ENCODE peak calls at places on chromosomes 12 and 14, in seven cellular contexts. One of them, this sample, is unnamed.

GRCh38 chr12:33671676-33672075 is 232.1 kb upstream of the SYT10 start:
- DNase-seq in body of pancreas: no peak
- DNase-seq in ovary: no peak
- DNase-seq in naive thymus-derived CD4-positive, alpha-beta T cell: no peak
- DNase-seq in breast epithelium: no peak
- DNase-seq in right cardiac atrium: no peak
- DNase-seq in GM12878: no peak
- DNase-seq in this sample: no peak

GRCh38 chr12:52189376-52190174 is 2.2 kb downstream of the KRT80 start:
- DNase-seq in ovary: no peak
- DNase-seq in body of pancreas: no peak
- DNase-seq in GM12878: no peak
- DNase-seq in breast epithelium: no peak
- DNase-seq in naive thymus-derived CD4-positive, alpha-beta T cell: no peak
- DNase-seq in right cardiac atrium: no peak
- DNase-seq in this sample: no peak

GRCh38 chr14:94066089-94066676 is 14.8 kb downstream of the DDX24 start:
- DNase-seq in body of pancreas: peak; percentile 69
- DNase-seq in right cardiac atrium: no peak
- DNase-seq in breast epithelium: no peak
- DNase-seq in GM12878: no peak
- DNase-seq in ovary: no peak
- DNase-seq in naive thymus-derived CD4-positive, alpha-beta T cell: no peak
- DNase-seq in this sample: no peak

GRCh38 chr12:110135012-110135411 is 10.9 kb downstream of the IFT81 start:
- DNase-seq in right cardiac atrium: no peak
- DNase-seq in body of pancreas: no peak
- DNase-seq in breast epithelium: no peak
- DNase-seq in ovary: no peak
- DNase-seq in naive thymus-derived CD4-positive, alpha-beta T cell: no peak
- DNase-seq in GM12878: no peak
- DNase-seq in this sample: peak; percentile 30

GRCh38 chr12:88309546-88309945 is 167.4 kb downstream of the TMTC3 start:
- DNase-seq in right cardiac atrium: no peak
- DNase-seq in naive thymus-derived CD4-positive, alpha-beta T cell: no peak
- DNase-seq in GM12878: no peak
- DNase-seq in breast epithelium: no peak
- DNase-seq in body of pancreas: no peak
- DNase-seq in ovary: no peak
- DNase-seq in this sample: no peak

GRCh38 chr14:92473261-92473946 is 40.2 kb upstream of the RIN3 start:
- DNase-seq in right cardiac atrium: peak; percentile 54
- DNase-seq in GM12878: no peak
- DNase-seq in body of pancreas: no peak
- DNase-seq in naive thymus-derived CD4-positive, alpha-beta T cell: no peak
- DNase-seq in ovary: peak; percentile 72
- DNase-seq in breast epithelium: peak; percentile 34
- DNase-seq in this sample: no peak

GRCh38 chr12:52530366-52530765 is 10.2 kb upstream of the KRT5 start:
- DNase-seq in ovary: no peak
- DNase-seq in breast epithelium: no peak
- DNase-seq in GM12878: no peak
- DNase-seq in body of pancreas: no peak
- DNase-seq in right cardiac atrium: no peak
- DNase-seq in naive thymus-derived CD4-positive, alpha-beta T cell: no peak
- DNase-seq in this sample: no peak

GRCh38 chr14:22890416-22890815 is 7.4 kb downstream of the REM2 start:
- DNase-seq in body of pancreas: no peak
- DNase-seq in breast epithelium: no peak
- DNase-seq in naive thymus-derived CD4-positive, alpha-beta T cell: no peak
- DNase-seq in right cardiac atrium: no peak
- DNase-seq in GM12878: no peak
- DNase-seq in ovary: no peak
- DNase-seq in this sample: no peak

GRCh38 chr14:49867831-49868719 is 15.5 kb upstream of the NEMF start:
- DNase-seq in GM12878: peak; percentile 92
- DNase-seq in right cardiac atrium: peak; percentile 97
- DNase-seq in breast epithelium: peak; percentile 93
- DNase-seq in ovary: peak; percentile 96
- DNase-seq in body of pancreas: peak; percentile 98
- DNase-seq in naive thymus-derived CD4-positive, alpha-beta T cell: peak; percentile 90
- DNase-seq in this sample: peak; percentile 99

GRCh38 chr12:75690556-75690955 is 179.1 kb upstream of the KRR1 start:
- DNase-seq in ovary: no peak
- DNase-seq in GM12878: no peak
- DNase-seq in body of pancreas: no peak
- DNase-seq in breast epithelium: no peak
- DNase-seq in right cardiac atrium: no peak
- DNase-seq in naive thymus-derived CD4-positive, alpha-beta T cell: no peak
- DNase-seq in this sample: no peak

GRCh38 chr14:51533160-51533559 is 118.5 kb upstream of the FRMD6 start:
- DNase-seq in body of pancreas: no peak
- DNase-seq in right cardiac atrium: no peak
- DNase-seq in breast epithelium: no peak
- DNase-seq in ovary: no peak
- DNase-seq in GM12878: no peak
- DNase-seq in naive thymus-derived CD4-positive, alpha-beta T cell: no peak
- DNase-seq in this sample: no peak

GRCh38 chr12:118025168-118025567 is 8.7 kb downstream of the RFC5 start:
- DNase-seq in GM12878: no peak
- DNase-seq in ovary: no peak
- DNase-seq in right cardiac atrium: no peak
- DNase-seq in naive thymus-derived CD4-positive, alpha-beta T cell: no peak
- DNase-seq in body of pancreas: no peak
- DNase-seq in breast epithelium: no peak
- DNase-seq in this sample: no peak

GRCh38 chr14:31877333-31877798 is 199.7 kb upstream of the ARHGAP5 start:
- DNase-seq in breast epithelium: no peak
- DNase-seq in GM12878: no peak
- DNase-seq in right cardiac atrium: no peak
- DNase-seq in naive thymus-derived CD4-positive, alpha-beta T cell: no peak
- DNase-seq in body of pancreas: no peak
- DNase-seq in ovary: no peak
- DNase-seq in this sample: no peak

GRCh38 chr14:102255401-102256190 is 49.4 kb downstream of the MOK start:
- DNase-seq in right cardiac atrium: peak; percentile 68
- DNase-seq in naive thymus-derived CD4-positive, alpha-beta T cell: no peak
- DNase-seq in body of pancreas: no peak
- DNase-seq in GM12878: no peak
- DNase-seq in ovary: peak; percentile 64
- DNase-seq in breast epithelium: no peak
- DNase-seq in this sample: no peak

GRCh38 chr14:53516261-53516774 is 363.2 kb upstream of the DDHD1 start:
- DNase-seq in right cardiac atrium: no peak
- DNase-seq in breast epithelium: no peak
- DNase-seq in GM12878: no peak
- DNase-seq in ovary: no peak
- DNase-seq in naive thymus-derived CD4-positive, alpha-beta T cell: no peak
- DNase-seq in body of pancreas: no peak
- DNase-seq in this sample: no peak

GRCh38 chr12:9943244-9943643 is 11.1 kb upstream of the CLEC2A start:
- DNase-seq in breast epithelium: no peak
- DNase-seq in right cardiac atrium: no peak
- DNase-seq in GM12878: no peak
- DNase-seq in ovary: no peak
- DNase-seq in naive thymus-derived CD4-positive, alpha-beta T cell: no peak
- DNase-seq in body of pancreas: no peak
- DNase-seq in this sample: no peak

GRCh38 chr14:88695873-88696272 is 96.9 kb downstream of the EML5 start:
- DNase-seq in naive thymus-derived CD4-positive, alpha-beta T cell: no peak
- DNase-seq in GM12878: no peak
- DNase-seq in ovary: no peak
- DNase-seq in right cardiac atrium: no peak
- DNase-seq in breast epithelium: no peak
- DNase-seq in body of pancreas: no peak
- DNase-seq in this sample: no peak

GRCh38 chr12:101414533-101415119 is 7.1 kb upstream of the ARL1 start:
- DNase-seq in ovary: peak; percentile 23
- DNase-seq in breast epithelium: no peak
- DNase-seq in naive thymus-derived CD4-positive, alpha-beta T cell: peak; percentile 12
- DNase-seq in GM12878: peak; percentile 13
- DNase-seq in body of pancreas: peak; percentile 22
- DNase-seq in right cardiac atrium: no peak
- DNase-seq in this sample: peak; percentile 7

GRCh38 chr14:64440494-64440893 is 24.8 kb upstream of the AKAP5 start:
- DNase-seq in naive thymus-derived CD4-positive, alpha-beta T cell: no peak
- DNase-seq in breast epithelium: no peak
- DNase-seq in ovary: no peak
- DNase-seq in GM12878: no peak
- DNase-seq in right cardiac atrium: no peak
- DNase-seq in body of pancreas: no peak
- DNase-seq in this sample: no peak

GRCh38 chr12:81542065-81542464 is 217.1 kb downstream of the PPFIA2 start:
- DNase-seq in body of pancreas: no peak
- DNase-seq in ovary: no peak
- DNase-seq in breast epithelium: no peak
- DNase-seq in GM12878: no peak
- DNase-seq in naive thymus-derived CD4-positive, alpha-beta T cell: no peak
- DNase-seq in right cardiac atrium: no peak
- DNase-seq in this sample: no peak

GRCh38 chr12:115709410-115710065 is 568.0 kb downstream of the MED13L start:
- DNase-seq in right cardiac atrium: peak; percentile 76
- DNase-seq in body of pancreas: peak; percentile 21
- DNase-seq in ovary: peak; percentile 24
- DNase-seq in naive thymus-derived CD4-positive, alpha-beta T cell: no peak
- DNase-seq in GM12878: no peak
- DNase-seq in breast epithelium: no peak
- DNase-seq in this sample: no peak

GRCh38 chr14:105204206-105204930 is 23.3 kb upstream of the NUDT14 start:
- DNase-seq in body of pancreas: peak; percentile 95
- DNase-seq in right cardiac atrium: peak; percentile 56
- DNase-seq in ovary: no peak
- DNase-seq in breast epithelium: no peak
- DNase-seq in naive thymus-derived CD4-positive, alpha-beta T cell: no peak
- DNase-seq in GM12878: no peak
- DNase-seq in this sample: no peak

GRCh38 chr12:104957388-104958008 is 592 bp downstream of the SLC41A2 start:
- DNase-seq in body of pancreas: no peak
- DNase-seq in right cardiac atrium: no peak
- DNase-seq in naive thymus-derived CD4-positive, alpha-beta T cell: peak; percentile 39
- DNase-seq in GM12878: no peak
- DNase-seq in breast epithelium: no peak
- DNase-seq in ovary: no peak
- DNase-seq in this sample: no peak
- H3K27ac ChIP-seq in body of pancreas: peak overlapping the region; percentile 98
- H3K27ac ChIP-seq in right cardiac atrium: peak overlapping the region; percentile 5
- H3K27ac ChIP-seq in naive thymus-derived CD4-positive, alpha-beta T cell: peak overlapping the region; percentile 41
- H3K27ac ChIP-seq in GM12878: peak overlapping the region; percentile 64
- H3K27ac ChIP-seq in breast epithelium: peak overlapping the region; percentile 90
- H3K27ac ChIP-seq in ovary: peak overlapping the region; percentile 87
- H3K27ac ChIP-seq in this sample: peak overlapping the region; percentile 14

GRCh38 chr12:50617657-50618056 is 112.9 kb downstream of the DIP2B start:
- DNase-seq in right cardiac atrium: no peak
- DNase-seq in naive thymus-derived CD4-positive, alpha-beta T cell: no peak
- DNase-seq in ovary: no peak
- DNase-seq in breast epithelium: no peak
- DNase-seq in body of pancreas: no peak
- DNase-seq in GM12878: no peak
- DNase-seq in this sample: no peak
- H3K4me1 ChIP-seq in right cardiac atrium: peaks cover 15% of the 10 kb centered on the region
- H3K4me1 ChIP-seq in naive thymus-derived CD4-positive, alpha-beta T cell: no peaks in the 10 kb centered on the region
- H3K4me1 ChIP-seq in ovary: peaks cover 17% of the 10 kb centered on the region
- H3K4me1 ChIP-seq in breast epithelium: no peaks in the 10 kb centered on the region
- H3K4me1 ChIP-seq in body of pancreas: peaks cover 38% of the 10 kb centered on the region
- H3K4me1 ChIP-seq in GM12878: peaks cover 10% of the 10 kb centered on the region
- H3K4me1 ChIP-seq in this sample: peaks cover 25% of the 10 kb centered on the region

DNA sequence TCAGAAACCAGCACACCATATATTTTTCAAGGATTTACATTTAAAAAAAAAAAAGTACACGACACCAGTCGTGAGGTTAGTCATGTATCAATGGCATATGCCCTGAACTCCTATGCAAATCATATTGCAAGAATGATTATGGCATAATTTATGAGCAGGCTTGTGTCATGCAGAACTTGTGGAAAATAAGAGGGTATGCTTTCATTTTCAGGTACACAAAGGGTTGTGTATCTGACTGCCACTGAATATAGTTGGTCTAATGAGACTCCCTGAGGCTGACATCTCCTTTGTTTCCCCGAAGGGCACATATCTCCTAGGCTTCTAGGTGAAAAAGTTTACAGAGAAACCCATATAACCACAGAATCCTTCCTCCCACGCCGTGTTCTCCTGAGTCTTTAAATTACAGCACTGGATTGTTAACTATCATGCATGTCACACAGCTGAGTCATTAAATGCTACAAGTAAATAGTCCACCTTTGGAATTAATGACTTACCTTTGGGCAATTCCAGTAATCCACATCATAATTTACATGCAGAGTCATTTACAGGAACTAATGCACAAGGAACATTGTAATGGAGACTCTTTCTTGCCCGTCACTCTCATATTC is 356.7 kb upstream of the DIO2 start:
- DNase-seq in breast epithelium: no peak
- DNase-seq in ovary: no peak
- DNase-seq in body of pancreas: no peak
- DNase-seq in naive thymus-derived CD4-positive, alpha-beta T cell: no peak
- DNase-seq in GM12878: no peak
- DNase-seq in right cardiac atrium: no peak
- DNase-seq in this sample: no peak
- H3K27ac ChIP-seq in breast epithelium: no peak overlapping the region
- H3K27ac ChIP-seq in ovary: no peak overlapping the region
- H3K27ac ChIP-seq in body of pancreas: no peak overlapping the region
- H3K27ac ChIP-seq in naive thymus-derived CD4-positive, alpha-beta T cell: no peak overlapping the region
- H3K27ac ChIP-seq in GM12878: no peak overlapping the region
- H3K27ac ChIP-seq in right cardiac atrium: no peak overlapping the region
- H3K27ac ChIP-seq in this sample: no peak overlapping the region

GRCh38 chr12:14219156-14219555 is 146.3 kb upstream of the ATF7IP start:
- DNase-seq in GM12878: no peak
- DNase-seq in body of pancreas: no peak
- DNase-seq in naive thymus-derived CD4-positive, alpha-beta T cell: no peak
- DNase-seq in right cardiac atrium: no peak
- DNase-seq in breast epithelium: no peak
- DNase-seq in ovary: no peak
- DNase-seq in this sample: no peak

DNA sequence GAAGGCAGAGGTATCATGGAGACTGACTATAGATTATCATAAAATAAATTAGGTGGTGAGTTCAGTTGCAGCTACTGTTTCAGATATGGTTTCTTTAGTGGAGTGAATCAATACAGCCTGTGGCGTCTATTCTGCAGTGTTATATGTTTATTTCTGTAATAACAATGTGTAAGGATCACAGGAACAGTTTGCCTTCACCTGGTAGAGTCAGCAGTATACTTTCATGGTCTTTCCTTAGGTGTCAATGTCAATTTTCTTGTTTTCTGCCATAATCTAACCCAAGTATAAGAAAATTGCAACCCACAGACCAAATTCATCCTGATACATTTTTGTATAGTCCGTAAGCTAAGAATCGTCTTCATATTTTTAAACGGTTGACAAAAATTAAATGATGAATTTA is 140.4 kb upstream of the ATF7IP start:
- DNase-seq in body of pancreas: no peak
- DNase-seq in GM12878: no peak
- DNase-seq in right cardiac atrium: no peak
- DNase-seq in breast epithelium: no peak
- DNase-seq in ovary: no peak
- DNase-seq in naive thymus-derived CD4-positive, alpha-beta T cell: no peak
- DNase-seq in this sample: no peak
- H3K4me1 ChIP-seq in body of pancreas: no peaks in the 10 kb centered on the region
- H3K4me1 ChIP-seq in GM12878: peaks cover 3% of the 10 kb centered on the region
- H3K4me1 ChIP-seq in right cardiac atrium: no peaks in the 10 kb centered on the region
- H3K4me1 ChIP-seq in breast epithelium: no peaks in the 10 kb centered on the region
- H3K4me1 ChIP-seq in ovary: no peaks in the 10 kb centered on the region
- H3K4me1 ChIP-seq in naive thymus-derived CD4-positive, alpha-beta T cell: no peaks in the 10 kb centered on the region
- H3K4me1 ChIP-seq in this sample: no peaks in the 10 kb centered on the region